ENCODE peak calls at places on chromosomes 1 and 21, in four cellular contexts. One of them, this sample, is unnamed.

GRCh38 chr1:245802941-245803665 is 648.3 kb downstream of the KIF26B start:
- DNase-seq in IMR-90: no peak
- DNase-seq in H9: no peak
- DNase-seq in H1: no peak
- DNase-seq in this sample: no peak

GRCh38 chr1:242743983-242744780 is 219.7 kb upstream of the PLD5 start:
- DNase-seq in IMR-90: no peak
- DNase-seq in H9: no peak
- DNase-seq in H1: no peak
- DNase-seq in this sample: no peak

GRCh38 chr1:225881081-225882007 is 836 bp downstream of the TMEM63A start:
- DNase-seq in IMR-90: peak
- DNase-seq in H9: peak
- DNase-seq in H1: no peak
- DNase-seq in this sample: peak

GRCh38 chr1:6080469-6080868 is 34.8 kb downstream of the KCNAB2 start:
- DNase-seq in IMR-90: no peak
- DNase-seq in H9: no peak
- DNase-seq in H1: no peak
- DNase-seq in this sample: peak

GRCh38 chr1:177126267-177126666 is 38.2 kb downstream of the ASTN1 start:
- DNase-seq in IMR-90: no peak
- DNase-seq in H9: no peak
- DNase-seq in H1: no peak
- DNase-seq in this sample: no peak

GRCh38 chr1:96721382-96722160 is at the start of gene PTBP2:
- DNase-seq in IMR-90: peak
- DNase-seq in H9: peak
- DNase-seq in H1: no peak
- DNase-seq in this sample: peak

GRCh38 chr1:180932373-180932772 is 19.7 kb downstream of the KIAA1614 start:
- DNase-seq in IMR-90: no peak
- DNase-seq in H9: no peak
- DNase-seq in H1: no peak
- DNase-seq in this sample: no peak

GRCh38 chr21:21714396-21714795 is 716.2 kb downstream of the NCAM2 start:
- DNase-seq in IMR-90: peak
- DNase-seq in H9: no peak
- DNase-seq in H1: no peak
- DNase-seq in this sample: peak

GRCh38 chr1:53371851-53372250 is 44.0 kb upstream of the LRP8 start:
- DNase-seq in IMR-90: no peak
- DNase-seq in H9: peak
- DNase-seq in H1: no peak
- DNase-seq in this sample: no peak

GRCh38 chr1:150268342-150268705 is 492 bp downstream of the APH1A start:
- DNase-seq in IMR-90: no peak
- DNase-seq in H9: no peak
- DNase-seq in H1: no peak
- DNase-seq in this sample: peak

GRCh38 chr1:19845166-19845954 is 30.3 kb upstream of the RNF186 start:
- DNase-seq in IMR-90: no peak
- DNase-seq in H9: no peak
- DNase-seq in H1: no peak
- DNase-seq in this sample: no peak

GRCh38 chr1:42466030-42466429 is 2.9 kb downstream of the CCDC30 start:
- DNase-seq in IMR-90: no peak
- DNase-seq in H9: no peak
- DNase-seq in H1: no peak
- DNase-seq in this sample: no peak

GRCh38 chr1:42462828-42463763 is at the start of gene CCDC30:
- DNase-seq in IMR-90: peak
- DNase-seq in H9: peak
- DNase-seq in H1: peak
- DNase-seq in this sample: peak

GRCh38 chr1:42469727-42470126 is 6.6 kb downstream of the CCDC30 start:
- DNase-seq in IMR-90: no peak
- DNase-seq in H9: no peak
- DNase-seq in H1: no peak
- DNase-seq in this sample: no peak

DNA sequence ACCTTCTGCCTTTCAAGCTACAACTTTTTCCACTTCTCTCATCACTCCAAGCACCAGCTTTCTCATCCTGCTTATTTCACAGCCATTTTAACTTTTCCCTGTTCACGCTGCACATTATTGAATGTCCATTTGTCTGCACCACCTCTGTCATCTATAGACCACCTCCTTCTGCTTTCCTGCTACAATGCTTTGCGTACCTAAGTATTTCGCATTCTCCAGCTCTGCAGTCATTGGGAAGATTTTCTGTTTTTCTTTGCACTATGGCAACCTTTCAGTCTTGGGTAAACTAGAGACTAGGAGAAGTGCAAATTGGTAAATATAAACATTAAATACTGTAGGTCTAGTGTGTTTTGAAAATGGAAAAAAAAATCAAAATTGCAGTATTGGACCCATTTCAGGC is 820 bp downstream of the CCDC30 start:
- DNase-seq in IMR-90: no peak
- DNase-seq in H9: no peak
- DNase-seq in H1: no peak
- DNase-seq in this sample: peak
- H3K56ac ChIP-seq in IMR-90: no peak
- H3K56ac ChIP-seq in H9: no peak
- H3K56ac ChIP-seq in H1: no peak
- H3K56ac ChIP-seq in this sample: no peak

GRCh38 chr1:15453773-15454172 is 2.8 kb upstream of the CELA2A start:
- DNase-seq in IMR-90: peak
- DNase-seq in H9: no peak
- DNase-seq in H1: no peak
- DNase-seq in this sample: no peak
- H4K5ac ChIP-seq in IMR-90: no peak
- H4K5ac ChIP-seq in H9: no peak
- H4K5ac ChIP-seq in H1: no peak
- H4K5ac ChIP-seq in this sample: no peak

GRCh38 chr1:205420938-205421337 is 918 bp downstream of the LEMD1 start:
- DNase-seq in IMR-90: no peak
- DNase-seq in H9: no peak
- DNase-seq in H1: no peak
- DNase-seq in this sample: no peak
- H3K56ac ChIP-seq in IMR-90: no peak
- H3K56ac ChIP-seq in H9: no peak
- H3K56ac ChIP-seq in H1: no peak
- H3K56ac ChIP-seq in this sample: no peak

GRCh38 chr21:17506936-17507335 is 5.9 kb upstream of the CXADR start:
- DNase-seq in IMR-90: no peak
- DNase-seq in H9: no peak
- DNase-seq in H1: no peak
- DNase-seq in this sample: peak
- H4K5ac ChIP-seq in IMR-90: no peak
- H4K5ac ChIP-seq in H9: no peak
- H4K5ac ChIP-seq in H1: no peak
- H4K5ac ChIP-seq in this sample: no peak

GRCh38 chr1:155389831-155390230 is 69.1 kb downstream of the RUSC1 start:
- DNase-seq in IMR-90: peak
- DNase-seq in H9: no peak
- DNase-seq in H1: no peak
- DNase-seq in this sample: no peak
- H3K56ac ChIP-seq in IMR-90: no peak
- H3K56ac ChIP-seq in H9: no peak
- H3K56ac ChIP-seq in H1: no peak
- H3K56ac ChIP-seq in this sample: no peak

DNA sequence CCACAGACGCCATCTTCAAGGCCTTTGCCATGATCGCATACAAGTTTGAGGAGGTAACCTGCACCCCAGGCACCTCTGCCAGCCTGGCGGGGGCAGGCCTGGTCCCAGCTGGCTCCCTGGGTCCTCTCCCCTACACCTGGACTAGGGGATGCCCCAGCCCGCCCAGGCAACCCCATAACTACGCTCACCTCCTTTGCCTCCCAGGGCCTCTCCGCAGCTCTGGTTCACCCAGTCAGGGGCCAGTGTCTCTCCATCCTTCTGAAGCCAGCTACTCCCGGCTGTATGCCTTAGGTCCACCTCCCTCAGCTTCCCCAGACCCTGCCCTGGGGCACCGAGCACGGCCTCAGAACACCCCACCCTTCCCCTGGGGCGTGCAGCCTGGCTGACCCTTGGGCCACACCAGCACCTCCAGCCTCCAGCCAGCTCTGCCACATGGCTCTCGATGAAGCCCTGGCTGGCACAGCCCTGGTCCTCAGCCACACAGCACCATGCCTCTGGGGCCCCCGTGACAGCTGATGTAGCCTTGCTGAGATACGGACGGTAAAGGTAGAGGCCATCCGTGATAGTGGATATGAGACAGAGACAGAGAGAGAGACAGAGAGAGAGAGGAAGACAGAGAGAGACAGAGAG is 80.4 kb upstream of the COL6A1 start:
- DNase-seq in IMR-90: no peak
- DNase-seq in H9: no peak
- DNase-seq in H1: no peak
- DNase-seq in this sample: no peak
- H4K5ac ChIP-seq in IMR-90: no peak
- H4K5ac ChIP-seq in H9: no peak
- H4K5ac ChIP-seq in H1: no peak
- H4K5ac ChIP-seq in this sample: no peak

DNA sequence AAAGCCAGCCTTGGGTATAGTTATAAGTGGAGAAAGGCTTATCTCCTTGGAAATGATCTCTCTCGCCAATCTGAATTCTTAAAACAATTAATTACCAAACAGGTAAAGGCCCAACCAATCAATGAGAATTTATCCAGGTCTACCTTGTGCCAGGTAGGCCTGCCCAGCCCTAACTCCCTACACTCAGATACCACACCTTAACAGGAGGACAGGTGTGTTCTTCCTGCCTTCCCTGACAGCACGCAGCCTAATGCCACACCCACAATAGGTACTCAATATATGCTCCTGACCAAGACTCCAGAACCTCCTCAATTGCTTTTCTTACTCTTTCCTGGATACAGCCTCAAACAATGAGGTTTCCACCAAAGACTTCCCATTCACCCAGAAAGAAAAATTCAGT is 25.8 kb downstream of the TRABD2B start:
- DNase-seq in IMR-90: no peak
- DNase-seq in H9: no peak
- DNase-seq in H1: no peak
- DNase-seq in this sample: no peak
- H3K56ac ChIP-seq in IMR-90: no peak
- H3K56ac ChIP-seq in H9: no peak
- H3K56ac ChIP-seq in H1: no peak
- H3K56ac ChIP-seq in this sample: no peak

GRCh38 chr1:112997781-112998180 is 41.8 kb upstream of the SLC16A1 start:
- DNase-seq in IMR-90: peak
- DNase-seq in H9: no peak
- DNase-seq in H1: no peak
- DNase-seq in this sample: no peak
- H4K5ac ChIP-seq in IMR-90: no peak
- H4K5ac ChIP-seq in H9: no peak
- H4K5ac ChIP-seq in H1: no peak
- H4K5ac ChIP-seq in this sample: no peak

GRCh38 chr1:21352586-21352985 is 62.3 kb upstream of the ECE1 start:
- DNase-seq in IMR-90: no peak
- DNase-seq in H9: no peak
- DNase-seq in H1: no peak
- DNase-seq in this sample: no peak

GRCh38 chr1:21351898-21352297 is 61.6 kb upstream of the ECE1 start:
- DNase-seq in IMR-90: no peak
- DNase-seq in H9: no peak
- DNase-seq in H1: no peak
- DNase-seq in this sample: no peak

GRCh38 chr1:21347072-21347581 is 56.9 kb upstream of the ECE1 start:
- DNase-seq in IMR-90: no peak
- DNase-seq in H9: no peak
- DNase-seq in H1: no peak
- DNase-seq in this sample: no peak

GRCh38 chr1:21350132-21350885 is 60.0 kb upstream of the ECE1 start:
- DNase-seq in IMR-90: no peak
- DNase-seq in H9: no peak
- DNase-seq in H1: no peak
- DNase-seq in this sample: no peak

GRCh38 chr1:21349693-21350092 is 59.4 kb upstream of the ECE1 start:
- DNase-seq in IMR-90: no peak
- DNase-seq in H9: no peak
- DNase-seq in H1: no peak
- DNase-seq in this sample: peak
- H3K56ac ChIP-seq in IMR-90: no peak
- H3K56ac ChIP-seq in H9: no peak
- H3K56ac ChIP-seq in H1: no peak
- H3K56ac ChIP-seq in this sample: no peak

This sample was measured in mesendoderm.